ENCODE peak calls at places on chromosomes 11 and 22, in eight cellular contexts. D, T, N, S, B, J, L and E are unnamed samples.

GRCh38 chr11:16964501-16964900 is 49.7 kb downstream of the PLEKHA7 start:
- DNase-seq in B (no peak), S (no peak), T (no peak), L (no peak), N (no peak), J (no peak), D (no peak), E (no peak)

GRCh38 chr11:2270322-2271076 is at the start of gene ASCL2:
- DNase-seq in D (no peak), B (no peak), S (peak), L (no peak), J (no peak), T (peak), N (no peak), E (no peak)

GRCh38 chr22:31846161-31847115 is 92.6 kb downstream of the DEPDC5 start:
- DNase-seq in B (no peak), D (no peak), S (no peak), L (no peak), T (no peak), J (no peak), N (no peak), E (no peak)

GRCh38 chr11:93370260-93370659 is 39.7 kb downstream of the DEUP1 start:
- DNase-seq in T (no peak), D (no peak), N (no peak), L (no peak), S (no peak), B (no peak), J (no peak), E (no peak)

GRCh38 chr22:39114157-39114511 is 17.1 kb downstream of the APOBEC3H start:
- DNase-seq in N (no peak), B (no peak), S (no peak), T (no peak), L (no peak), J (no peak), D (no peak), E (no peak)

GRCh38 chr22:48740731-48741405 is 1086.8 kb downstream of the BRD1 start:
- DNase-seq in D (no peak), B (no peak), T (peak), N (no peak), J (no peak), S (no peak), L (peak), E (no peak)

GRCh38 chr11:74138021-74138420 is 32.8 kb downstream of the C2CD3 start:
- DNase-seq in J (no peak), B (no peak), L (no peak), S (no peak), D (no peak), N (no peak), T (no peak), E (no peak)

GRCh38 chr22:39872548-39872947 is 21.0 kb downstream of the ENTHD1 start:
- DNase-seq in L (no peak), N (no peak), S (no peak), D (no peak), J (no peak), T (no peak), B (no peak), E (no peak)

GRCh38 chr11:35144103-35144741 is 5.3 kb downstream of the CD44 start:
- DNase-seq in J (no peak), N (no peak), L (peak), D (peak), T (peak), S (peak), B (no peak), E (peak)

GRCh38 chr22:27980424-27981148 is 61.5 kb upstream of the PITPNB start:
- DNase-seq in L (no peak), J (no peak), T (no peak), N (no peak), S (peak), D (no peak), B (no peak), E (no peak)